ENCODE peak calls at places on chromosomes 1 and 21, in eight cellular contexts. One of them, this sample, is unnamed. For H3K4me1, the result is how much of the 10 kb centered on the place peaks cover.

GRCh38 chr1:30724175-30724574 is 790 bp upstream of the MATN1 start:
- DNase-seq in esophagus muscularis mucosa: no peak
- DNase-seq in CD4-positive, alpha-beta memory T cell: no peak
- DNase-seq in A549: no peak
- DNase-seq in mammary epithelial cell: no peak
- DNase-seq in tibial nerve: no peak
- DNase-seq in heart right ventricle: no peak
- DNase-seq in adrenal gland: no peak
- DNase-seq in this sample: peak

GRCh38 chr1:226495716-226496115 is 52.8 kb upstream of the STUM start:
- DNase-seq in esophagus muscularis mucosa: no peak
- DNase-seq in tibial nerve: no peak
- DNase-seq in adrenal gland: no peak
- DNase-seq in CD4-positive, alpha-beta memory T cell: no peak
- DNase-seq in mammary epithelial cell: peak
- DNase-seq in A549: no peak
- DNase-seq in heart right ventricle: no peak
- DNase-seq in this sample: no peak

GRCh38 chr1:13628218-13628617 is 44.6 kb downstream of the PDPN start:
- DNase-seq in esophagus muscularis mucosa: no peak
- DNase-seq in CD4-positive, alpha-beta memory T cell: no peak
- DNase-seq in A549: no peak
- DNase-seq in adrenal gland: no peak
- DNase-seq in mammary epithelial cell: no peak
- DNase-seq in heart right ventricle: no peak
- DNase-seq in tibial nerve: no peak
- DNase-seq in this sample: no peak

GRCh38 chr1:169106921-169107672 is 607 bp downstream of the ATP1B1 start:
- DNase-seq in mammary epithelial cell: peak
- DNase-seq in CD4-positive, alpha-beta memory T cell: no peak
- DNase-seq in heart right ventricle: peak
- DNase-seq in tibial nerve: no peak
- DNase-seq in esophagus muscularis mucosa: no peak
- DNase-seq in A549: no peak
- DNase-seq in adrenal gland: peak
- DNase-seq in this sample: peak

GRCh38 chr1:246691622-246692495 is 32.4 kb upstream of the SCCPDH start:
- DNase-seq in tibial nerve: no peak
- DNase-seq in CD4-positive, alpha-beta memory T cell: no peak
- DNase-seq in A549: no peak
- DNase-seq in mammary epithelial cell: no peak
- DNase-seq in esophagus muscularis mucosa: no peak
- DNase-seq in heart right ventricle: no peak
- DNase-seq in adrenal gland: no peak
- DNase-seq in this sample: no peak

GRCh38 chr1:118661769-118662320 is 326.3 kb downstream of the TBX15 start:
- DNase-seq in A549: no peak
- DNase-seq in mammary epithelial cell: no peak
- DNase-seq in heart right ventricle: no peak
- DNase-seq in tibial nerve: no peak
- DNase-seq in CD4-positive, alpha-beta memory T cell: no peak
- DNase-seq in esophagus muscularis mucosa: no peak
- DNase-seq in adrenal gland: no peak
- DNase-seq in this sample: no peak

GRCh38 chr1:38371505-38371844 is 324.9 kb upstream of the POU3F1 start:
- DNase-seq in mammary epithelial cell: no peak
- DNase-seq in heart right ventricle: no peak
- DNase-seq in esophagus muscularis mucosa: no peak
- DNase-seq in adrenal gland: no peak
- DNase-seq in CD4-positive, alpha-beta memory T cell: no peak
- DNase-seq in tibial nerve: no peak
- DNase-seq in A549: no peak
- DNase-seq in this sample: no peak

GRCh38 chr1:23098463-23099170 is 70.0 kb downstream of the LUZP1 start:
- DNase-seq in esophagus muscularis mucosa: no peak
- DNase-seq in adrenal gland: peak
- DNase-seq in heart right ventricle: no peak
- DNase-seq in mammary epithelial cell: peak
- DNase-seq in tibial nerve: peak
- DNase-seq in A549: peak
- DNase-seq in CD4-positive, alpha-beta memory T cell: peak
- DNase-seq in this sample: no peak

GRCh38 chr1:56578664-56578962 is 750 bp downstream of the PLPP3 start:
- DNase-seq in esophagus muscularis mucosa: no peak
- DNase-seq in CD4-positive, alpha-beta memory T cell: no peak
- DNase-seq in A549: no peak
- DNase-seq in mammary epithelial cell: no peak
- DNase-seq in adrenal gland: no peak
- DNase-seq in tibial nerve: no peak
- DNase-seq in heart right ventricle: peak
- DNase-seq in this sample: no peak

GRCh38 chr1:24178404-24178803 is 8.7 kb downstream of the IFNLR1 start:
- DNase-seq in A549: no peak
- DNase-seq in CD4-positive, alpha-beta memory T cell: no peak
- DNase-seq in heart right ventricle: no peak
- DNase-seq in esophagus muscularis mucosa: no peak
- DNase-seq in adrenal gland: no peak
- DNase-seq in mammary epithelial cell: no peak
- DNase-seq in tibial nerve: no peak
- DNase-seq in this sample: no peak

GRCh38 chr21:46361937-46362336 is 38.0 kb downstream of the PCNT start:
- DNase-seq in A549: no peak
- DNase-seq in mammary epithelial cell: no peak
- DNase-seq in tibial nerve: no peak
- DNase-seq in esophagus muscularis mucosa: no peak
- DNase-seq in CD4-positive, alpha-beta memory T cell: no peak
- DNase-seq in heart right ventricle: no peak
- DNase-seq in adrenal gland: no peak
- DNase-seq in this sample: peak

GRCh38 chr1:180533571-180533987 is 25.2 kb upstream of the OVAAL start:
- DNase-seq in A549: peak
- DNase-seq in heart right ventricle: peak
- DNase-seq in mammary epithelial cell: peak
- DNase-seq in CD4-positive, alpha-beta memory T cell: peak
- DNase-seq in adrenal gland: peak
- DNase-seq in tibial nerve: peak
- DNase-seq in esophagus muscularis mucosa: no peak
- DNase-seq in this sample: peak

GRCh38 chr1:17149771-17150170 is 30.5 kb upstream of the PADI2 start:
- DNase-seq in tibial nerve: no peak
- DNase-seq in adrenal gland: no peak
- DNase-seq in CD4-positive, alpha-beta memory T cell: no peak
- DNase-seq in esophagus muscularis mucosa: no peak
- DNase-seq in heart right ventricle: no peak
- DNase-seq in mammary epithelial cell: no peak
- DNase-seq in A549: no peak
- DNase-seq in this sample: no peak

GRCh38 chr1:192067360-192067759 is 90.9 kb upstream of the RGS18 start:
- DNase-seq in CD4-positive, alpha-beta memory T cell: no peak
- DNase-seq in tibial nerve: no peak
- DNase-seq in heart right ventricle: no peak
- DNase-seq in esophagus muscularis mucosa: no peak
- DNase-seq in mammary epithelial cell: no peak
- DNase-seq in adrenal gland: no peak
- DNase-seq in A549: no peak
- DNase-seq in this sample: no peak

GRCh38 chr1:119510046-119510445 is 3.0 kb downstream of the HSD3B1 start:
- DNase-seq in adrenal gland: no peak
- DNase-seq in tibial nerve: no peak
- DNase-seq in mammary epithelial cell: peak
- DNase-seq in A549: no peak
- DNase-seq in esophagus muscularis mucosa: no peak
- DNase-seq in heart right ventricle: no peak
- DNase-seq in CD4-positive, alpha-beta memory T cell: no peak
- DNase-seq in this sample: no peak

GRCh38 chr1:25198731-25199231 is 33.5 kb downstream of the SYF2 start:
- DNase-seq in mammary epithelial cell: peak
- DNase-seq in tibial nerve: no peak
- DNase-seq in esophagus muscularis mucosa: no peak
- DNase-seq in A549: no peak
- DNase-seq in heart right ventricle: peak
- DNase-seq in CD4-positive, alpha-beta memory T cell: no peak
- DNase-seq in adrenal gland: no peak
- DNase-seq in this sample: no peak

GRCh38 chr1:54475357-54476230 is 69.4 kb upstream of the SSBP3 start:
- DNase-seq in heart right ventricle: no peak
- DNase-seq in CD4-positive, alpha-beta memory T cell: peak
- DNase-seq in mammary epithelial cell: no peak
- DNase-seq in tibial nerve: no peak
- DNase-seq in adrenal gland: no peak
- DNase-seq in A549: no peak
- DNase-seq in esophagus muscularis mucosa: no peak
- DNase-seq in this sample: peak

DNA sequence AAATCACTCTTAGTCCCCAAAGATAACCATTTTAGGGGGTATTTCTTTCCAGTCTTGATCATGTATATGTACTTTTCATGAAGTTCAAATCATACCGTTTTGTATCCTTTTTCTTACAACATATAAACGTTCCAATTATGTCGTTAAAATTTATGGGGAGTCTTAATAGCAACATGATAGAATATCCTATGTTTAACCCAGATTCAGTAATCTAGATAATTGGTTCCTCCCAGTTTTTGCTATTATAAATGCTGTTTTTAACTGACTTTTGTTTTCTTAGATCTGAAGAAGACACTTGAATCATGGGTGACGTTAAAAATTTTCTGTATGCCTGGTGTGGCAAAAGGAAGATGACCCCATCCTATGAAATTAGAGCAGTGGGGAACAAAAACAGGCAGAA is 3.1 kb downstream of the DHX9 start:
- DNase-seq in tibial nerve: no peak
- DNase-seq in adrenal gland: no peak
- DNase-seq in A549: no peak
- DNase-seq in esophagus muscularis mucosa: no peak
- DNase-seq in heart right ventricle: no peak
- DNase-seq in CD4-positive, alpha-beta memory T cell: no peak
- DNase-seq in mammary epithelial cell: no peak
- DNase-seq in this sample: no peak
- H3K4me3 ChIP-seq in tibial nerve: no peak
- H3K4me3 ChIP-seq in adrenal gland: no peak
- H3K4me3 ChIP-seq in A549: peak
- H3K4me3 ChIP-seq in esophagus muscularis mucosa: no peak
- H3K4me3 ChIP-seq in heart right ventricle: no peak
- H3K4me3 ChIP-seq in CD4-positive, alpha-beta memory T cell: no peak
- H3K4me3 ChIP-seq in mammary epithelial cell: peak
- H3K4me3 ChIP-seq in this sample: no peak

DNA sequence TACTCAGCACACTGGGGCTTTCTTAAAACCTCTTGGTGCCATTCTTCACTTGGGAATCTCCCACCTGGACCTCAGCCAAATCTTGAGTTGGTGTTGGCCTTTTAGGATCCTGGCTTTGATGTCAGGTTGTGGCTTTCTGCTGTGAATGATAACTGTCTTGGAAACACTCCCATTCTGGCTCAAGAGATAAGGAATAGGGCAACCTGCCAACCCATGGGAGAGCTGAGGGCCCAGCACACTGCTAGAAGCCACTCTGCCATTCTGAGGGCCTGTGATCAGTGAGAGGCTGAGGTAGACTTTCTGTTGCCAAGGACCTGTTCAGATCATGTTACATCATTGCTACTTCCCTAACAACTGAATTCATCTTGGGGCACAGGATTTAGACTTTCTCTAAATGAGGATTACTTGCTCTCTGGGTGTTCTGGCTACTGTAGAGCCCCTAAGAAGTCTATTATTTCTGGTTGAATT is 45.8 kb downstream of the TTC39A start:
- DNase-seq in heart right ventricle: no peak
- DNase-seq in adrenal gland: peak
- DNase-seq in mammary epithelial cell: no peak
- DNase-seq in A549: peak
- DNase-seq in esophagus muscularis mucosa: no peak
- DNase-seq in tibial nerve: no peak
- DNase-seq in CD4-positive, alpha-beta memory T cell: no peak
- DNase-seq in this sample: no peak
- H3K27ac ChIP-seq in heart right ventricle: no peak
- H3K27ac ChIP-seq in adrenal gland: no peak
- H3K27ac ChIP-seq in mammary epithelial cell: no peak
- H3K27ac ChIP-seq in A549: no peak
- H3K27ac ChIP-seq in esophagus muscularis mucosa: no peak
- H3K27ac ChIP-seq in tibial nerve: no peak
- H3K27ac ChIP-seq in CD4-positive, alpha-beta memory T cell: no peak
- H3K27ac ChIP-seq in this sample: no peak

GRCh38 chr1:178275553-178275952 is 181.6 kb downstream of the RASAL2 start:
- DNase-seq in A549: no peak
- DNase-seq in CD4-positive, alpha-beta memory T cell: no peak
- DNase-seq in esophagus muscularis mucosa: no peak
- DNase-seq in adrenal gland: no peak
- DNase-seq in heart right ventricle: no peak
- DNase-seq in mammary epithelial cell: no peak
- DNase-seq in tibial nerve: no peak
- DNase-seq in this sample: no peak

GRCh38 chr1:178282949-178283367 is 189.1 kb downstream of the RASAL2 start:
- DNase-seq in CD4-positive, alpha-beta memory T cell: no peak
- DNase-seq in adrenal gland: no peak
- DNase-seq in tibial nerve: no peak
- DNase-seq in esophagus muscularis mucosa: no peak
- DNase-seq in heart right ventricle: no peak
- DNase-seq in mammary epithelial cell: peak
- DNase-seq in A549: peak
- DNase-seq in this sample: no peak

GRCh38 chr1:178278135-178278534 is 184.2 kb downstream of the RASAL2 start:
- DNase-seq in A549: no peak
- DNase-seq in adrenal gland: no peak
- DNase-seq in mammary epithelial cell: peak
- DNase-seq in esophagus muscularis mucosa: no peak
- DNase-seq in CD4-positive, alpha-beta memory T cell: no peak
- DNase-seq in tibial nerve: no peak
- DNase-seq in heart right ventricle: no peak
- DNase-seq in this sample: no peak

GRCh38 chr1:178283409-178283808 is 189.5 kb downstream of the RASAL2 start:
- DNase-seq in adrenal gland: no peak
- DNase-seq in esophagus muscularis mucosa: no peak
- DNase-seq in A549: no peak
- DNase-seq in CD4-positive, alpha-beta memory T cell: no peak
- DNase-seq in mammary epithelial cell: no peak
- DNase-seq in heart right ventricle: no peak
- DNase-seq in tibial nerve: no peak
- DNase-seq in this sample: no peak

DNA sequence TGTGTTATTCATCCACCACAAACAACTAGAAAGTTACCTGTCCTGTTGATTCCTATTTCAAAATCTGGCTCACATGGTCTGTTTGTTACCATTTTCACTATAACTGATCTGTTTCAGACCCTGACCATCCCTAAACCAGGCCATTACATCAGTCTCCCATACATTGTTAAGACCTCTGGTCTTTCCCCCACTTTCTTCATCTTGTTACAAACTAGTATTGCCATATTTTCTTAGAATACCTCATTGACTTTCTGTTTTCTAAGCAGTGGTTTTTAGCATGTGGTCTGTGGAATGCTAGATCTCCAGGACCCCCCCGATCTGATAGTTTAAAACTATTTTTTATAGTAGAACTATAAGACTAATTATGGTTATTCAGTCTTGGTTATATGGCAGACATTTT is 185.4 kb downstream of the RASAL2 start:
- DNase-seq in CD4-positive, alpha-beta memory T cell: no peak
- DNase-seq in mammary epithelial cell: no peak
- DNase-seq in esophagus muscularis mucosa: no peak
- DNase-seq in tibial nerve: no peak
- DNase-seq in heart right ventricle: no peak
- DNase-seq in A549: no peak
- DNase-seq in adrenal gland: no peak
- DNase-seq in this sample: no peak
- H3K4me1 ChIP-seq in CD4-positive, alpha-beta memory T cell: under half
- H3K4me1 ChIP-seq in mammary epithelial cell: under half
- H3K4me1 ChIP-seq in esophagus muscularis mucosa: under half
- H3K4me1 ChIP-seq in tibial nerve: half or more
- H3K4me1 ChIP-seq in heart right ventricle: under half
- H3K4me1 ChIP-seq in A549: under half
- H3K4me1 ChIP-seq in adrenal gland: under half
- H3K4me1 ChIP-seq in this sample: under half

GRCh38 chr1:224430511-224431113 is 4.0 kb downstream of the WDR26 start:
- DNase-seq in heart right ventricle: no peak
- DNase-seq in tibial nerve: peak
- DNase-seq in adrenal gland: peak
- DNase-seq in mammary epithelial cell: peak
- DNase-seq in CD4-positive, alpha-beta memory T cell: peak
- DNase-seq in esophagus muscularis mucosa: no peak
- DNase-seq in A549: peak
- DNase-seq in this sample: no peak
- H3K4me3 ChIP-seq in heart right ventricle: peak
- H3K4me3 ChIP-seq in tibial nerve: no peak
- H3K4me3 ChIP-seq in adrenal gland: peak
- H3K4me3 ChIP-seq in mammary epithelial cell: peak
- H3K4me3 ChIP-seq in CD4-positive, alpha-beta memory T cell: peak
- H3K4me3 ChIP-seq in esophagus muscularis mucosa: no peak
- H3K4me3 ChIP-seq in A549: no peak
- H3K4me3 ChIP-seq in this sample: peak